ENCODE peak calls at places on chromosomes 12 and 14, in five cellular contexts. One of them, this sample, is unnamed.

GRCh38 chr14:26163761-26164160 is 434.1 kb downstream of the NOVA1 start:
- DNase-seq in tibial artery: no peak
- DNase-seq in fibroblast of villous mesenchyme: peak; percentile 28
- DNase-seq in heart right ventricle: no peak
- DNase-seq in WERI-Rb-1: peak; percentile 61
- DNase-seq in this sample: peak; percentile 73

GRCh38 chr14:69259531-69260245 is at the start of gene GALNT16:
- DNase-seq in WERI-Rb-1: peak; percentile 73
- DNase-seq in fibroblast of villous mesenchyme: peak; percentile 19
- DNase-seq in heart right ventricle: peak; percentile 47
- DNase-seq in tibial artery: no peak
- DNase-seq in this sample: peak; percentile 19

GRCh38 chr12:115306380-115306779 is 622.4 kb upstream of the TBX3 start:
- DNase-seq in WERI-Rb-1: no peak
- DNase-seq in fibroblast of villous mesenchyme: no peak
- DNase-seq in tibial artery: no peak
- DNase-seq in heart right ventricle: no peak
- DNase-seq in this sample: no peak

GRCh38 chr14:37466003-37466622 is 128.9 kb downstream of the FOXA1 start:
- DNase-seq in tibial artery: no peak
- DNase-seq in heart right ventricle: no peak
- DNase-seq in WERI-Rb-1: no peak
- DNase-seq in fibroblast of villous mesenchyme: no peak
- DNase-seq in this sample: no peak

GRCh38 chr12:115898670-115899069 is 378.8 kb downstream of the MED13L start:
- DNase-seq in heart right ventricle: no peak
- DNase-seq in tibial artery: no peak
- DNase-seq in WERI-Rb-1: no peak
- DNase-seq in fibroblast of villous mesenchyme: no peak
- DNase-seq in this sample: peak; percentile 41

GRCh38 chr12:51847830-51848727 is at the start of gene FIGNL2:
- DNase-seq in heart right ventricle: peak; percentile 46
- DNase-seq in WERI-Rb-1: peak; percentile 63
- DNase-seq in fibroblast of villous mesenchyme: no peak
- DNase-seq in tibial artery: no peak
- DNase-seq in this sample: no peak

GRCh38 chr14:58725226-58725625 is 87.5 kb downstream of the DACT1 start:
- DNase-seq in heart right ventricle: no peak
- DNase-seq in WERI-Rb-1: no peak
- DNase-seq in tibial artery: no peak
- DNase-seq in fibroblast of villous mesenchyme: peak; percentile 67
- DNase-seq in this sample: no peak

GRCh38 chr12:57139796-57140649 is 7.4 kb downstream of the LRP1-AS start:
- DNase-seq in tibial artery: peak; percentile 34
- DNase-seq in fibroblast of villous mesenchyme: no peak
- DNase-seq in WERI-Rb-1: no peak
- DNase-seq in heart right ventricle: no peak
- DNase-seq in this sample: peak; percentile 70

GRCh38 chr14:31541702-31542101 is 19.5 kb upstream of the NUBPL start:
- DNase-seq in WERI-Rb-1: no peak
- DNase-seq in tibial artery: no peak
- DNase-seq in heart right ventricle: no peak
- DNase-seq in fibroblast of villous mesenchyme: no peak
- DNase-seq in this sample: no peak

GRCh38 chr12:84506317-84506716 is 406.3 kb downstream of the SLC6A15 start:
- DNase-seq in heart right ventricle: no peak
- DNase-seq in tibial artery: peak; percentile 30
- DNase-seq in WERI-Rb-1: no peak
- DNase-seq in fibroblast of villous mesenchyme: no peak
- DNase-seq in this sample: no peak

GRCh38 chr12:17020765-17021164 is 414.8 kb upstream of the LMO3 start:
- DNase-seq in heart right ventricle: no peak
- DNase-seq in WERI-Rb-1: no peak
- DNase-seq in fibroblast of villous mesenchyme: no peak
- DNase-seq in tibial artery: no peak
- DNase-seq in this sample: no peak

GRCh38 chr14:37869633-37870032 is 274.2 kb downstream of the TTC6 start:
- DNase-seq in WERI-Rb-1: no peak
- DNase-seq in heart right ventricle: no peak
- DNase-seq in fibroblast of villous mesenchyme: no peak
- DNase-seq in tibial artery: no peak
- DNase-seq in this sample: no peak

GRCh38 chr12:4908694-4909396 is 860 bp upstream of the KCNA1 start:
- DNase-seq in fibroblast of villous mesenchyme: no peak
- DNase-seq in WERI-Rb-1: peak; percentile 51
- DNase-seq in heart right ventricle: no peak
- DNase-seq in tibial artery: no peak
- DNase-seq in this sample: no peak

GRCh38 chr14:100622234-100622633 is 35.0 kb upstream of the BEGAIN start:
- DNase-seq in heart right ventricle: no peak
- DNase-seq in fibroblast of villous mesenchyme: no peak
- DNase-seq in tibial artery: no peak
- DNase-seq in WERI-Rb-1: no peak
- DNase-seq in this sample: no peak

GRCh38 chr14:64324461-64325255 is 30.5 kb upstream of the ESR2 start:
- DNase-seq in WERI-Rb-1: no peak
- DNase-seq in fibroblast of villous mesenchyme: peak; percentile 35
- DNase-seq in heart right ventricle: no peak
- DNase-seq in tibial artery: no peak
- DNase-seq in this sample: peak; percentile 61

GRCh38 chr12:103794814-103795213 is 46.2 kb downstream of the NT5DC3 start:
- DNase-seq in fibroblast of villous mesenchyme: no peak
- DNase-seq in heart right ventricle: no peak
- DNase-seq in tibial artery: no peak
- DNase-seq in WERI-Rb-1: no peak
- DNase-seq in this sample: no peak

GRCh38 chr14:58353516-58354299 is 42.0 kb upstream of the TOMM20L start:
- DNase-seq in heart right ventricle: no peak
- DNase-seq in WERI-Rb-1: no peak
- DNase-seq in tibial artery: no peak
- DNase-seq in fibroblast of villous mesenchyme: peak; percentile 22
- DNase-seq in this sample: peak; percentile 4

GRCh38 chr12:53860426-53861223 is 78.0 kb upstream of the HOXC13 start:
- DNase-seq in heart right ventricle: no peak
- DNase-seq in WERI-Rb-1: no peak
- DNase-seq in tibial artery: no peak
- DNase-seq in fibroblast of villous mesenchyme: no peak
- DNase-seq in this sample: no peak

GRCh38 chr12:28489256-28489655 is 299.0 kb downstream of the CCDC91 start:
- DNase-seq in heart right ventricle: no peak
- DNase-seq in fibroblast of villous mesenchyme: peak; percentile 36
- DNase-seq in WERI-Rb-1: no peak
- DNase-seq in tibial artery: no peak
- DNase-seq in this sample: peak; percentile 57

GRCh38 chr12:13135336-13136178 is 32.1 kb upstream of the GSG1 start:
- DNase-seq in WERI-Rb-1: no peak
- DNase-seq in tibial artery: peak; percentile 80
- DNase-seq in fibroblast of villous mesenchyme: peak; percentile 68
- DNase-seq in heart right ventricle: no peak
- DNase-seq in this sample: peak; percentile 80

GRCh38 chr12:122834229-122834920 is 882 bp upstream of the HIP1R start:
- DNase-seq in fibroblast of villous mesenchyme: peak; percentile 48
- DNase-seq in tibial artery: no peak
- DNase-seq in WERI-Rb-1: no peak
- DNase-seq in heart right ventricle: no peak
- DNase-seq in this sample: peak; percentile 57

GRCh38 chr12:76123301-76124212 is 39.1 kb upstream of the NAP1L1 start:
- DNase-seq in heart right ventricle: no peak
- DNase-seq in WERI-Rb-1: no peak
- DNase-seq in tibial artery: no peak
- DNase-seq in fibroblast of villous mesenchyme: no peak
- DNase-seq in this sample: peak; percentile 28

GRCh38 chr12:56719056-56719455 is 6.0 kb downstream of the NACA start:
- DNase-seq in WERI-Rb-1: no peak
- DNase-seq in fibroblast of villous mesenchyme: no peak
- DNase-seq in tibial artery: no peak
- DNase-seq in heart right ventricle: no peak
- DNase-seq in this sample: no peak

GRCh38 chr12:105427883-105428282 is 97.4 kb downstream of the C12orf75 start:
- DNase-seq in fibroblast of villous mesenchyme: no peak
- DNase-seq in tibial artery: no peak
- DNase-seq in WERI-Rb-1: no peak
- DNase-seq in heart right ventricle: no peak
- DNase-seq in this sample: peak; percentile 38

GRCh38 chr12:72072613-72073212 is 134.1 kb downstream of the TPH2 start:
- DNase-seq in heart right ventricle: no peak
- DNase-seq in fibroblast of villous mesenchyme: no peak
- DNase-seq in tibial artery: no peak
- DNase-seq in WERI-Rb-1: no peak
- DNase-seq in this sample: no peak

GRCh38 chr12:78600541-78600940 is 264.0 kb upstream of the SYT1 start:
- DNase-seq in WERI-Rb-1: no peak
- DNase-seq in heart right ventricle: no peak
- DNase-seq in tibial artery: no peak
- DNase-seq in fibroblast of villous mesenchyme: no peak
- DNase-seq in this sample: no peak

DNA sequence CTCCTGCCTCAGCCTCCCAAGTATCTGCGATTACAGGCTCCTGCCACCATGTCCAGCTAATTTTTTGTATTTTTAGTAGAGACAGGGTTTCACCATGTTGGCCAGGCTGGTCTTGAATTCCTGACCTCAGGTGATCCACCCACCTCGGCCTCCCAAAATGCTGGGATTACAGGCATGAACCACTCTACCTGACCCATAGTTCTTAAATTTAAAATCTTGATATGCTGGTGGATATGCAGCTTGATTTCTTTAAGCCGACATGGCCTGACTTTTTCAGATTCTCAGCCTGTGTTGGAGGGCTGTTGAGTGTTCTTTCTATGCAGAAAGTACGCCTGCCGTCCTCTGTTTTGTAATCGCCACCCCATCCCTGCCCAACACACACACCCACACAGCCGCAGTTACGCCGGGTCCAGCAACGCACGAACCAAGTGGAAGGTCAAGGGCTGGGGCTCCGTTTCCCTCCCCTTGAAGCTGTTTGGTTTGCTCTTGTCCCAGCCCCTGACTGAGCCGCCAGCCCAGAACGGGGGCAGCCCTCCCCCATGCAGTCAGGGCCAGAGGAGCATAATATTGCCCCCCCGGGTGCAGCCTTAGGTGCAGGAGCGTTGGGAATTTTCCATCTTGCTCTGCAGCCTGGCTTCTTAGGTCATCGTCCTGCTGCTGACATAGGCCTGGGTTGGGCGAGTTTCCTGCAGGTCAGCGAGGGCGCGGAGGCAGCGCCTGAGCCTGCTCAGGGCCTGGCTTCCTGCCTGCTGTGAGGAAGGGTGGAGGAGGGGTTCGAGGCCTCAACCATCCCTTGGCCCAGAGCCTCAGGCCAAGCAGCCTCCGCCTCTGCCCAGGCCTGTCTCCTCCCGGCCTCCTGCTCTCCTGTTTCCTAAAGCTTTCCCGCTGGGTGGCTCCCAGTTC is 44.2 kb downstream of the PSMA6 start:
- DNase-seq in tibial artery: peak; percentile 96
- DNase-seq in fibroblast of villous mesenchyme: peak; percentile 100
- DNase-seq in WERI-Rb-1: no peak
- DNase-seq in heart right ventricle: peak; percentile 94
- DNase-seq in this sample: peak; percentile 95
- H3K4me3 ChIP-seq in tibial artery: peak overlapping the region; percentile 15
- H3K4me3 ChIP-seq in fibroblast of villous mesenchyme: no peak overlapping the region
- H3K4me3 ChIP-seq in WERI-Rb-1: no peak overlapping the region
- H3K4me3 ChIP-seq in heart right ventricle: peak overlapping the region; percentile 1
- H3K4me3 ChIP-seq in this sample: no peak overlapping the region

GRCh38 chr12:118841588-118841987 is 139.8 kb upstream of the SRRM4 start:
- DNase-seq in WERI-Rb-1: no peak
- DNase-seq in tibial artery: no peak
- DNase-seq in fibroblast of villous mesenchyme: no peak
- DNase-seq in heart right ventricle: no peak
- DNase-seq in this sample: no peak

GRCh38 chr12:118842753-118843335 is 138.5 kb upstream of the SRRM4 start:
- DNase-seq in fibroblast of villous mesenchyme: no peak
- DNase-seq in WERI-Rb-1: no peak
- DNase-seq in heart right ventricle: no peak
- DNase-seq in tibial artery: no peak
- DNase-seq in this sample: no peak

GRCh38 chr12:118840878-118841277 is 140.5 kb upstream of the SRRM4 start:
- DNase-seq in tibial artery: no peak
- DNase-seq in WERI-Rb-1: no peak
- DNase-seq in fibroblast of villous mesenchyme: no peak
- DNase-seq in heart right ventricle: no peak
- DNase-seq in this sample: no peak

GRCh38 chr12:118835911-118836310 is 145.4 kb upstream of the SRRM4 start:
- DNase-seq in heart right ventricle: no peak
- DNase-seq in fibroblast of villous mesenchyme: no peak
- DNase-seq in WERI-Rb-1: peak; percentile 60
- DNase-seq in tibial artery: no peak
- DNase-seq in this sample: no peak

GRCh38 chr12:118840399-118840798 is 140.9 kb upstream of the SRRM4 start:
- DNase-seq in tibial artery: no peak
- DNase-seq in fibroblast of villous mesenchyme: no peak
- DNase-seq in heart right ventricle: no peak
- DNase-seq in WERI-Rb-1: peak; percentile 54
- DNase-seq in this sample: no peak
- TF ChIP-seq CTCF in tibial artery: no peak
- TF ChIP-seq CTCF in fibroblast of villous mesenchyme: no peak
- TF ChIP-seq CTCF in heart right ventricle: no peak
- TF ChIP-seq CTCF in WERI-Rb-1: peak; percentile 68
- TF ChIP-seq CTCF in this sample: no peak

DNA sequence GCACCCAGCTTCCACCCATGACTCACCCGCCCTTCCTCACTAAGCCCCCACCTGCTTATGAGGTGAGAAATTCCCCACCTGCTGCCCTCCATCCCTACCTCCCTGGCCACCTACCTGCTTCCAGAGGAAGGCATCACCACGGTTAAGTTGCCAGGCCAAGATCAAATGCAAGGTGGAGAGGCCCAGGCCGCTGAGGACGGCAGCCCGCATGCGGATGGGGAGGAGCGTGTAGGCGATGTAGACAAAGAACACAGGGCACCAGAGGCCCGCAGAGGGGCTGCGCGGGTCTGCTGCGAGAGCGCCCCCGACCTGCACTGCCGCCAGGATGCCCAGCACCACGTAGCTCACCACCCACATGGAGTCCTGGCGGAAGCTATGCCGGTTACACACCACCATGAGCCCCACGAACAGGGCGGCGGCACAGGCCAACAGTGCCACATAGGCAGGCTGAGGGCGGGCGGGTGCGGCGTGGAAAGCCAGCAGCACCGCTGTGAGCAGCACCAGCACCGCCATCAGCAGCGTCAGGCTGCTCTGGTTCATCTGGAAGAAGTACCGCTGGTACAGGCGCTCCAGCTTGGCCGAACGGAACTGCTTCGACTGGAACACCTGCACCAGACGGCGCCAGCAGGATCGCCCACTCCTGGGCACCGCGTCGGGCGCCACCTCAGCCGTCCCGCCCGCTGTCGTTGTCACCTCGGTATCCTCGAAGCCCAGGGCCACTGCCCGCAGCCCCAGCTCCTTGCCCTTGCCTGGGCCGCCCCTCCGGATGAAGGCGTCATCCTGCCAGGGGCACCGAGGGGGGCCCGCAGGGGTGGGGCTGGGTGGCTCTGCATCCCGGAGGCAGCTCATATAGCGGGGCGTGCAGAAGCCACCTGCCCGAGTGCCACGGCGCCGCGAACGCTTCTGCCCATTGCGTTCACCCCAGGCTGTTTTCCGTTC is 6.2 kb downstream of the ADCY6 start:
- DNase-seq in fibroblast of villous mesenchyme: no peak
- DNase-seq in WERI-Rb-1: no peak
- DNase-seq in tibial artery: no peak
- DNase-seq in heart right ventricle: no peak
- DNase-seq in this sample: no peak
- H3K4me3 ChIP-seq in fibroblast of villous mesenchyme: no peak overlapping the region
- H3K4me3 ChIP-seq in WERI-Rb-1: no peak overlapping the region
- H3K4me3 ChIP-seq in tibial artery: no peak overlapping the region
- H3K4me3 ChIP-seq in heart right ventricle: no peak overlapping the region
- H3K4me3 ChIP-seq in this sample: no peak overlapping the region

GRCh38 chr12:124730455-124730932 is 133.2 kb downstream of the SCARB1 start:
- DNase-seq in fibroblast of villous mesenchyme: peak; percentile 88
- DNase-seq in tibial artery: no peak
- DNase-seq in WERI-Rb-1: no peak
- DNase-seq in heart right ventricle: peak; percentile 59
- DNase-seq in this sample: peak; percentile 94
- TF ChIP-seq CTCF in fibroblast of villous mesenchyme: no peak
- TF ChIP-seq CTCF in tibial artery: no peak
- TF ChIP-seq CTCF in WERI-Rb-1: no peak
- TF ChIP-seq CTCF in heart right ventricle: no peak
- TF ChIP-seq CTCF in this sample: no peak